ENCODE peak calls at places on chromosome 1, in seven cellular contexts. W, F, Q, B, O, H and T are unnamed samples.

GRCh38 chr1:196609114-196609737 is 986 bp upstream of the KCNT2 start:
- DNase-seq in B (no peak), Q (peak; percentile 34), H (no peak), O (peak; percentile 41), F (no peak), W (no peak), T (peak; percentile 41)

GRCh38 chr1:40435471-40435870 is 14.8 kb upstream of the ZFP69B start:
- DNase-seq in B (peak; percentile 93), W (no peak), H (no peak), O (peak; percentile 17), Q (no peak), F (no peak), T (no peak)

GRCh38 chr1:180043785-180044184 is 89.2 kb downstream of the CEP350 start:
- DNase-seq in W (no peak), F (no peak), H (no peak), Q (no peak), O (no peak), B (no peak), T (no peak)

GRCh38 chr1:30824736-30825429 is 67.3 kb upstream of the LAPTM5 start:
- DNase-seq in O (no peak), F (no peak), Q (no peak), H (no peak), W (no peak), B (no peak), T (no peak)

GRCh38 chr1:108066808-108067207 is 101.8 kb upstream of the VAV3 start:
- DNase-seq in B (no peak), Q (no peak), F (no peak), H (no peak), O (no peak), W (no peak), T (no peak)

GRCh38 chr1:31354266-31354665 is 18.6 kb downstream of the FABP3 start:
- DNase-seq in H (no peak), Q (no peak), O (no peak), F (no peak), W (no peak), B (peak; percentile 21), T (no peak)

GRCh38 chr1:83318361-83318760 is 680.6 kb downstream of the TTLL7 start:
- DNase-seq in Q (no peak), F (no peak), B (no peak), W (no peak), H (no peak), O (no peak), T (no peak)

GRCh38 chr1:12040457-12041051 is 21.3 kb downstream of the MIIP start:
- DNase-seq in W (no peak), H (no peak), O (peak; percentile 98), Q (peak; percentile 32), B (peak; percentile 97), F (peak; percentile 79), T (no peak)

GRCh38 chr1:12059226-12059625 is 3.9 kb upstream of the TNFRSF8 start:
- DNase-seq in O (no peak), F (no peak), B (no peak), W (no peak), H (no peak), Q (no peak), T (no peak)

GRCh38 chr1:179818743-179819173 is 58.8 kb downstream of the TOR1AIP2 start:
- DNase-seq in Q (no peak), B (peak; percentile 10), W (no peak), F (no peak), O (peak; percentile 83), H (no peak), T (peak; percentile 60)

GRCh38 chr1:208245185-208245705 is 1.1 kb upstream of the PLXNA2 start:
- DNase-seq in F (peak; percentile 26), Q (peak; percentile 90), W (peak; percentile 91), B (peak; percentile 89), O (peak; percentile 93), H (peak; percentile 66), T (peak; percentile 95)

GRCh38 chr1:33348194-33348593 is 27.3 kb upstream of the A3GALT2 start:
- DNase-seq in O (no peak), Q (no peak), B (peak; percentile 78), F (no peak), W (no peak), H (no peak), T (no peak)

GRCh38 chr1:167722870-167723251 is 1.1 kb downstream of the MPZL1 start:
- DNase-seq in B (no peak), W (no peak), O (no peak), F (no peak), H (no peak), Q (no peak), T (no peak)

GRCh38 chr1:206693592-206693991 is 8.9 kb downstream of the MAPKAPK2 start:
- DNase-seq in Q (no peak), B (peak; percentile 86), W (no peak), F (no peak), H (no peak), O (peak; percentile 92), T (peak; percentile 78)

GRCh38 chr1:59393211-59394180 is 96.6 kb downstream of the FGGY start:
- DNase-seq in Q (no peak), O (no peak), B (peak; percentile 96), W (no peak), F (no peak), H (no peak), T (peak; percentile 89)

GRCh38 chr1:109786531-109787021 is 22.9 kb upstream of the EPS8L3 start:
- DNase-seq in H (no peak), Q (peak; percentile 89), O (peak; percentile 84), B (no peak), F (no peak), W (no peak), T (no peak)

DNA sequence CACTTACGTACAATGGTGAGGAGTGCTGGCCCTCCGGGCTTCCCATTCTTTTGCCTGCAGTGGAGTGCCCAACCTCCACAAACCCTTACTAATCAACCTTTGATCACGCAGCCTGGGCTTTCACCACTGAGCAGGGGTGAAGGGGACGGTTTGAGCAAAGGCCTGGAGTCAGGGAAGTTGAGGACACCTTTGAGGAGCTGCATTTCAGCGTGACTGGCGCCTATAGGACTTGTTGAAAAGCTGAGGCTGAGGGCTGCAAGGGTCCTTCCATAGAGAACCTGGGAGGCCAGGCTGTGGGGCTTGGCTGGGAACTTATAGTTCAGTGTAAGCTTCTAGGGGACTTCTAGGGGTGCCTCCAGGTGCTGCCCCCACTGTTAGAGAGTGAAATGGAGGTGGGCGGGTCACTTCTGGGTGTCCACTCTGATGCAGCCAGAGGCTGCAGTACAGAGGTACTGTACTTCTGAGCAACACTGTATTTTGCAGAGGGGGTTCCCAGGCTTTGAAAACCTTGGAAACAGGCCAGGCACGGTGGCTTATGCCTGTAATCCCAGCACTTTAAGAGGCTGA is 9.8 kb downstream of the SYTL1 start:
- DNase-seq in Q (no peak), H (no peak), O (peak; percentile 85), B (no peak), F (no peak), W (no peak), T (no peak)
- H3K4me3 ChIP-seq in Q (no peak overlapping the region), H (no peak overlapping the region), O (no peak overlapping the region), B (no peak overlapping the region), F (no peak overlapping the region), W (no peak overlapping the region), T (no peak overlapping the region)

GRCh38 chr1:103120981-103121380 is 12.7 kb upstream of the COL11A1 start:
- DNase-seq in B (no peak), Q (no peak), H (no peak), W (no peak), F (no peak), O (no peak), T (no peak)

GRCh38 chr1:103129255-103129654 is 20.9 kb upstream of the COL11A1 start:
- DNase-seq in H (no peak), F (no peak), Q (no peak), W (no peak), O (peak; percentile 71), B (peak; percentile 40), T (no peak)

GRCh38 chr1:103125219-103125618 is 16.9 kb upstream of the COL11A1 start:
- DNase-seq in O (no peak), B (no peak), W (no peak), F (no peak), Q (no peak), H (no peak), T (no peak)

DNA sequence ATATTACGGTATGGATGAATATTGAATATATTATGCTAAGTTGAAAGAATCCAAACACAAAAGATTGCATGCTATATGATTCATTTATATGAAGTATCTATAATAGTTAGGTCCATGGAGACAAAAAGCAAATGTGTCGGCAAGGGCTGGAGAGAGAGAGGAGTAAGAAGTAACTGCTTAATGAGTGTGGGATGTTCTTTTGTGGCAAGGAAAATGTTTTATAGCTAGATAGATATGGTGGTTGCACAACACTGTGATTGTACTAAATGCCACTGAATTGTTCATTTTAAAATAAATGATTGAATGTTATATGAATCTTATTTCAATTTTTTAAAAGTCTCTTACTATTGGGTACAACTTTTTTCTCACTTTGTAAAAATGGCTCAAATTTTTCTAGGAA is 15.0 kb upstream of the COL11A1 start:
- DNase-seq in H (no peak), W (no peak), F (no peak), B (no peak), O (peak; percentile 10), Q (no peak), T (no peak)
- H3K27ac ChIP-seq in H (no peak overlapping the region), W (no peak overlapping the region), F (no peak overlapping the region), B (no peak overlapping the region), O (no peak overlapping the region), Q (no peak overlapping the region), T (no peak overlapping the region)

DNA sequence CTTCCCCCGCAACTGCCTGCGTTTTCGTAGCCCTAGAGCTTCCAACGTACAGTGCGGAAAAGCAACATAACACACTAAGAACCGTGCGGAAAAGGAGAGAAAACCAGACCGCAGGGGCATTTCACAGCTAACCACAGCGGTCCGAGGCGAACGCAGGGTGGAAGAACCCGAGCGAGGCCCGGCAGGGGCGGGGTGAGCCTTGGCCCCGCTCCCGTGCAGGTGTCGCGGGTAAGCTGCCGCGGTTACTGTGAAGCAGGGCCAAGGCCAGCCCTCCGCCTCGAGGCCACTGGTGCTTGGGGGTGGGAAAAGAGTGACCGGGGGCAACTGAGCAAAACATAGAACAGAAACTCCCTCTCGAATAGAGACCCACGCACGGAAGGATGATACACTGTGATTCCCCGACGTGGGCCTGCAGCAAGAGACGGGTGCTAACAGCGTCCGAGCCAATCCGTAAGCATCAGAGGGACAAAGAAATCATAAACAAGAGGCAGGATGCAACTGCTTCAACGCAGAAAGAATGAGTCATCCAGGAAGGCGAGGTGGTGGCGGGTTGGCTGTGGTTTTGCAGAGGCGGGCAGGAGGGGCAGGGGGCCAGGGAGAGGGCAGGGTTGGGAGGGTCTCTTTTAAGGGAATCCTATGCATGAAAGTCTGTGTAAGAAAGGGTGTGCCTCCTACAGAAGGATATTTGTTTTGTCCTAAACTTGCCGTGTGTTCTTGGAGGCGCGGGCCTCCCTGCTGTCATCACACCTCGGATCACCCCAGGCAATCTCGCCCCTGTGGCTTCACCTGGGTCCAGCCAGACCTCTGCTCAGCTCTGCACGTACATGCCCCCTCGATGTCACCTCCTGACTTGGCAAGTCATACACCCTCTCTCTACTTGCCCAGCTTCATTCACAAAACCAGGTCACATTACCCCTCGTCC is 7.3 kb downstream of the GNG4 start:
- DNase-seq in Q (no peak), H (no peak), F (no peak), O (peak; percentile 85), W (no peak), B (peak; percentile 70), T (no peak)
- H3K4me3 ChIP-seq in Q (no peak overlapping the region), H (no peak overlapping the region), F (no peak overlapping the region), O (peak overlapping the region; percentile 19), W (no peak overlapping the region), B (no peak overlapping the region), T (no peak overlapping the region)

DNA sequence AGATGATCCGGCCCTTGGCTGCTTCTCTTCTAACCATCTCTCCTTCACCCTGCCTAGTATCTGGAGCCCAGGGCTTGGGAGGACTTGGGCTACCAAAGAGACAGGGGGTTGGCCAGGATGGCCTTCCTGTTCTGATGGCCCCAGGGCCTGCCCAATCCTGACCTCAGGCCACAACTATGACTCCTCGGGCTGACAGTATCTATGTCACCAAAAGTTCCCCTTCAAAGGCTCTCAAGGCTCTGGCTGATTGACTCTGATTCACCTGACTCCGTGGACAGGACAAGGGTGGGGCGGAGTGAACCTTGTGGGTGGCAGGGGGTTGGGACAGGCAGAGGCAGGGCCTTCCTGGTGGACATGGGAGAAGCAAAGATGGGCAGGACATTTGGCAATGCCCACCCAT is 12.7 kb downstream of the MEF2D start:
- DNase-seq in Q (no peak), W (no peak), H (no peak), F (no peak), B (no peak), O (no peak), T (no peak)
- H3K27ac ChIP-seq in Q (no peak overlapping the region), W (peak overlapping the region; percentile 72), H (no peak overlapping the region), F (peak overlapping the region; percentile 96), B (no peak overlapping the region), O (no peak overlapping the region), T (no peak overlapping the region)